ENCODE peak calls at places on chromosomes 13 and 19, in nine cellular contexts. One of them, this sample, is unnamed.

GRCh38 chr19:33235269-33235995 is 9.8 kb upstream of the SLC7A10 start:
- DNase-seq in A549: peak
- DNase-seq in body of pancreas: peak
- DNase-seq in lower leg skin: peak
- DNase-seq in uterus: peak
- DNase-seq in ovary: peak
- DNase-seq in heart left ventricle: peak
- DNase-seq in HCT116: peak
- DNase-seq in IMR-90: peak
- DNase-seq in this sample: peak

GRCh38 chr13:44092053-44092452 is 212.3 kb downstream of the LACC1 start:
- DNase-seq in A549: no peak
- DNase-seq in IMR-90: no peak
- DNase-seq in HCT116: no peak
- DNase-seq in lower leg skin: no peak
- DNase-seq in ovary: no peak
- DNase-seq in uterus: no peak
- DNase-seq in body of pancreas: no peak
- DNase-seq in heart left ventricle: no peak
- DNase-seq in this sample: no peak

GRCh38 chr13:52851153-52851962 is 2.9 kb upstream of the PCDH8 start:
- DNase-seq in body of pancreas: peak
- DNase-seq in uterus: no peak
- DNase-seq in IMR-90: no peak
- DNase-seq in HCT116: no peak
- DNase-seq in A549: no peak
- DNase-seq in heart left ventricle: peak
- DNase-seq in ovary: no peak
- DNase-seq in lower leg skin: no peak
- DNase-seq in this sample: no peak

GRCh38 chr13:110173247-110173818 is 133.6 kb downstream of the COL4A1 start:
- DNase-seq in uterus: no peak
- DNase-seq in A549: no peak
- DNase-seq in heart left ventricle: no peak
- DNase-seq in lower leg skin: no peak
- DNase-seq in HCT116: no peak
- DNase-seq in IMR-90: peak
- DNase-seq in body of pancreas: no peak
- DNase-seq in ovary: no peak
- DNase-seq in this sample: no peak

GRCh38 chr13:112773601-112774447 is 84.0 kb downstream of the ATP11A start:
- DNase-seq in body of pancreas: no peak
- DNase-seq in uterus: no peak
- DNase-seq in lower leg skin: peak
- DNase-seq in IMR-90: no peak
- DNase-seq in ovary: no peak
- DNase-seq in A549: no peak
- DNase-seq in heart left ventricle: no peak
- DNase-seq in HCT116: no peak
- DNase-seq in this sample: no peak

GRCh38 chr19:31963741-31964140 is 381.7 kb upstream of the ZNF507 start:
- DNase-seq in A549: no peak
- DNase-seq in ovary: no peak
- DNase-seq in heart left ventricle: no peak
- DNase-seq in body of pancreas: no peak
- DNase-seq in lower leg skin: no peak
- DNase-seq in IMR-90: no peak
- DNase-seq in HCT116: no peak
- DNase-seq in uterus: no peak
- DNase-seq in this sample: no peak

GRCh38 chr19:1651061-1651547 is 1.3 kb downstream of the TCF3 start:
- DNase-seq in ovary: no peak
- DNase-seq in body of pancreas: no peak
- DNase-seq in lower leg skin: no peak
- DNase-seq in uterus: no peak
- DNase-seq in A549: no peak
- DNase-seq in HCT116: no peak
- DNase-seq in heart left ventricle: peak
- DNase-seq in IMR-90: peak
- DNase-seq in this sample: peak

GRCh38 chr13:39321578-39321977 is 281.4 kb downstream of the LHFPL6 start:
- DNase-seq in lower leg skin: no peak
- DNase-seq in uterus: no peak
- DNase-seq in A549: no peak
- DNase-seq in IMR-90: peak
- DNase-seq in HCT116: no peak
- DNase-seq in ovary: no peak
- DNase-seq in heart left ventricle: peak
- DNase-seq in body of pancreas: no peak
- DNase-seq in this sample: no peak

GRCh38 chr19:40623403-40624239 is 22.5 kb downstream of the LTBP4 start:
- DNase-seq in HCT116: peak
- DNase-seq in uterus: peak
- DNase-seq in A549: peak
- DNase-seq in ovary: no peak
- DNase-seq in IMR-90: peak
- DNase-seq in heart left ventricle: no peak
- DNase-seq in lower leg skin: no peak
- DNase-seq in body of pancreas: no peak
- DNase-seq in this sample: peak

GRCh38 chr13:76667551-76667950 is 218.7 kb downstream of the KCTD12 start:
- DNase-seq in uterus: peak
- DNase-seq in heart left ventricle: no peak
- DNase-seq in lower leg skin: no peak
- DNase-seq in A549: peak
- DNase-seq in ovary: no peak
- DNase-seq in HCT116: no peak
- DNase-seq in IMR-90: peak
- DNase-seq in body of pancreas: no peak
- DNase-seq in this sample: peak

GRCh38 chr13:76816394-76816793 is 69.8 kb downstream of the KCTD12 start:
- DNase-seq in ovary: no peak
- DNase-seq in IMR-90: no peak
- DNase-seq in lower leg skin: no peak
- DNase-seq in HCT116: no peak
- DNase-seq in heart left ventricle: no peak
- DNase-seq in A549: no peak
- DNase-seq in uterus: no peak
- DNase-seq in body of pancreas: no peak
- DNase-seq in this sample: no peak

DNA sequence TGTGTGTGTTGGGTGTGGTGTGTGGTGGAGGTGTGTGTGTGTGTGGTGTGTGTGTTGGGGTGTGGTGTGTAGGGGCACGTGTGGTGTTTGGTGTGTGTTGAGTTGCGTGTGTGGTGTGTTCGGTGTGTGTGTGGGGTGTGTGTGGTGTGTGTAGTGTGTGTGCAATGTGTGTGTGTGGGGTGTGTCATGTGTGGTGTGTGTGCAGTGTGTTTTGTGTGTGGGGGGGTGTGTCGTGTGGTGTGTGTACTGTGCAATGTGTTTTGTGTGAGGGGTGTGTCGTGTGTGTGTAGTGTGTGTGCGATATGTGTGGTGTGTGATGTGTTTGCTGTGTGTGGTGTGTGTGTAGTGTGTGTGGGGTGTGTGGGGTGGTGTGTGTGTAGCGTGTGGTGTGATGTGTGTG is 6.0 kb upstream of the KPTN start:
- DNase-seq in body of pancreas: no peak
- DNase-seq in lower leg skin: no peak
- DNase-seq in heart left ventricle: no peak
- DNase-seq in ovary: no peak
- DNase-seq in A549: no peak
- DNase-seq in uterus: no peak
- DNase-seq in HCT116: no peak
- DNase-seq in IMR-90: no peak
- DNase-seq in this sample: peak
- TF ChIP-seq POLR2A in body of pancreas: no peak
- TF ChIP-seq POLR2A in lower leg skin: no peak
- TF ChIP-seq POLR2A in heart left ventricle: no peak
- TF ChIP-seq POLR2A in ovary: no peak
- TF ChIP-seq POLR2A in A549: no peak
- TF ChIP-seq POLR2A in uterus: no peak
- TF ChIP-seq POLR2A in HCT116: no peak
- TF ChIP-seq POLR2A in IMR-90: no peak
- TF ChIP-seq POLR2A in this sample: no peak

DNA sequence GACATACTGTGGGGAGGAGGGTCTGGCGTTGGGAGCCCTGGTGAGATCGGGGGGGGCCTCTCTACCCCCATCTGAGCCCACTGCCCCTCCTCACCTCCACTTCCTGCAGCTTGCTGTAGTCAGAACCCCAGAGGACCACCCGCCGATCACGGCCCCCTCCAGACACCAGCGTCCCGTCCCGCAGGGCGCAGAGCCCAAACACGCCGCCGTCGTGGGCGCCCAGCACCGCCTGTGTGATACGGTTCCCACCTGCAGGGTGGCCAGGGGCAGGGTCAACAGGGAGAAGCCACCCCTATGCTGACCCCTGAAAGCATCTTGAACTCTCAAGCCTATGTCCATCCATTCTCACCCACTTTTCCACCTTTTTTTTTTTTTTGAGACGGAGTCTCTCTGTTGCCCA is 17.8 kb downstream of the EML2 start:
- DNase-seq in body of pancreas: no peak
- DNase-seq in IMR-90: no peak
- DNase-seq in A549: no peak
- DNase-seq in lower leg skin: no peak
- DNase-seq in heart left ventricle: no peak
- DNase-seq in uterus: no peak
- DNase-seq in HCT116: no peak
- DNase-seq in ovary: no peak
- DNase-seq in this sample: no peak
- TF ChIP-seq POLR2A in body of pancreas: no peak
- TF ChIP-seq POLR2A in IMR-90: no peak
- TF ChIP-seq POLR2A in A549: no peak
- TF ChIP-seq POLR2A in lower leg skin: no peak
- TF ChIP-seq POLR2A in heart left ventricle: no peak
- TF ChIP-seq POLR2A in uterus: no peak
- TF ChIP-seq POLR2A in HCT116: no peak
- TF ChIP-seq POLR2A in ovary: no peak
- TF ChIP-seq POLR2A in this sample: no peak

GRCh38 chr19:4360641-4361151 is 17.3 kb downstream of the MPND start:
- DNase-seq in heart left ventricle: no peak
- DNase-seq in lower leg skin: peak
- DNase-seq in IMR-90: no peak
- DNase-seq in A549: no peak
- DNase-seq in ovary: peak
- DNase-seq in HCT116: no peak
- DNase-seq in uterus: no peak
- DNase-seq in body of pancreas: no peak
- DNase-seq in this sample: no peak

GRCh38 chr19:4357921-4358326 is 14.6 kb downstream of the MPND start:
- DNase-seq in A549: no peak
- DNase-seq in IMR-90: no peak
- DNase-seq in ovary: no peak
- DNase-seq in HCT116: no peak
- DNase-seq in heart left ventricle: no peak
- DNase-seq in body of pancreas: no peak
- DNase-seq in lower leg skin: peak
- DNase-seq in uterus: no peak
- DNase-seq in this sample: no peak

GRCh38 chr19:4358709-4359626 is 15.6 kb downstream of the MPND start:
- DNase-seq in heart left ventricle: no peak
- DNase-seq in body of pancreas: no peak
- DNase-seq in ovary: no peak
- DNase-seq in IMR-90: no peak
- DNase-seq in uterus: no peak
- DNase-seq in lower leg skin: no peak
- DNase-seq in A549: no peak
- DNase-seq in HCT116: no peak
- DNase-seq in this sample: no peak

GRCh38 chr19:4360081-4360569 is 16.8 kb downstream of the MPND start:
- DNase-seq in lower leg skin: no peak
- DNase-seq in uterus: no peak
- DNase-seq in HCT116: no peak
- DNase-seq in ovary: no peak
- DNase-seq in body of pancreas: no peak
- DNase-seq in heart left ventricle: no peak
- DNase-seq in IMR-90: no peak
- DNase-seq in A549: no peak
- DNase-seq in this sample: no peak

DNA sequence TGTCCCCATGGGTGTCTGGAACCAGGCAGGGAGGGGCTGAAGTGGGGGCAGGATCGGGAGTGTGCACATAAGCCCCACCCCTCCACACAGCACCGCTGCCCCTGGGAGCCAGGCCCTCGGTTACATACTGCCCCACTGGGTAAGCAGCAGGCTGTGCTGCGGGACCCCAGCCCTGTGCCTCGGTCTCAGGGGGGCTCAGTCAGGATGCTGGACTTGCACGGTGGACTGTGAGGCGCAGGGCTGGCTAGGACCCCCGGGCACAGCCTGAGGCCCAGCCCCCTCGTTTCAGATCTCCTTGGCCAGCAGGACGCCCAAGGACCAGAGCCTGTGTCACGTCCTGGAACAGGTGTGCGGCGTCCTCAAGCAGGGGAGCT is 16.3 kb downstream of the MPND start:
- DNase-seq in body of pancreas: no peak
- DNase-seq in HCT116: no peak
- DNase-seq in IMR-90: no peak
- DNase-seq in uterus: no peak
- DNase-seq in heart left ventricle: no peak
- DNase-seq in A549: no peak
- DNase-seq in lower leg skin: peak
- DNase-seq in ovary: no peak
- DNase-seq in this sample: no peak
- TF ChIP-seq POLR2A in body of pancreas: no peak
- TF ChIP-seq POLR2A in HCT116: no peak
- TF ChIP-seq POLR2A in IMR-90: no peak
- TF ChIP-seq POLR2A in uterus: no peak
- TF ChIP-seq POLR2A in heart left ventricle: no peak
- TF ChIP-seq POLR2A in A549: no peak
- TF ChIP-seq POLR2A in lower leg skin: no peak
- TF ChIP-seq POLR2A in ovary: no peak
- TF ChIP-seq POLR2A in this sample: no peak

GRCh38 chr13:32586022-32586900 is at the start of gene PDS5B:
- DNase-seq in A549: peak
- DNase-seq in ovary: peak
- DNase-seq in lower leg skin: peak
- DNase-seq in HCT116: peak
- DNase-seq in body of pancreas: peak
- DNase-seq in IMR-90: peak
- DNase-seq in uterus: peak
- DNase-seq in heart left ventricle: peak
- DNase-seq in this sample: peak
- TF ChIP-seq POLR2A in A549: no peak
- TF ChIP-seq POLR2A in ovary: peak
- TF ChIP-seq POLR2A in lower leg skin: no peak
- TF ChIP-seq POLR2A in HCT116: peak
- TF ChIP-seq POLR2A in body of pancreas: peak
- TF ChIP-seq POLR2A in IMR-90: no peak
- TF ChIP-seq POLR2A in uterus: peak
- TF ChIP-seq POLR2A in heart left ventricle: no peak
- TF ChIP-seq POLR2A in this sample: peak

GRCh38 chr19:21463449-21464105 is 41.8 kb upstream of the ZNF429 start:
- DNase-seq in A549: no peak
- DNase-seq in body of pancreas: peak
- DNase-seq in ovary: peak
- DNase-seq in IMR-90: no peak
- DNase-seq in lower leg skin: peak
- DNase-seq in heart left ventricle: peak
- DNase-seq in uterus: no peak
- DNase-seq in HCT116: no peak
- DNase-seq in this sample: no peak
- TF ChIP-seq POLR2A in A549: no peak
- TF ChIP-seq POLR2A in body of pancreas: peak
- TF ChIP-seq POLR2A in ovary: no peak
- TF ChIP-seq POLR2A in IMR-90: no peak
- TF ChIP-seq POLR2A in lower leg skin: no peak
- TF ChIP-seq POLR2A in heart left ventricle: no peak
- TF ChIP-seq POLR2A in uterus: no peak
- TF ChIP-seq POLR2A in HCT116: no peak
- TF ChIP-seq POLR2A in this sample: no peak

This sample was measured in erythroblast.